ENCODE peak calls at places on chromosomes 4 and X, in eight cellular contexts. X, L, M, Z, T, K, G and E are unnamed samples.

GRCh38 chr4:135243960-135244561 is 1042.5 kb upstream of the PABPC4L start:
- DNase-seq in M (no peak), T (no peak), G (no peak), L (no peak), K (no peak), X (no peak), Z (no peak), E (no peak)

GRCh38 chr4:47623916-47624554 is 139.0 kb downstream of the ATP10D start:
- DNase-seq in M (peak), Z (no peak), X (no peak), L (no peak), T (peak), G (no peak), K (no peak), E (no peak)

GRCh38 chr4:158255727-158256324 is 45.5 kb downstream of the TMEM144 start:
- DNase-seq in T (peak), Z (no peak), G (no peak), M (peak), K (no peak), L (peak), X (no peak), E (no peak)

GRCh38 chrX:10617964-10618342 is 2.4 kb downstream of the MID1 start:
- DNase-seq in L (no peak), X (no peak), G (no peak), M (no peak), K (no peak), Z (no peak), T (peak), E (no peak)

GRCh38 chr4:31193516-31193915 is 473.3 kb downstream of the PCDH7 start:
- DNase-seq in X (no peak), G (no peak), M (no peak), T (no peak), Z (no peak), L (no peak), K (no peak), E (no peak)

GRCh38 chr4:17055788-17056187 is 157.3 kb upstream of the LDB2 start:
- DNase-seq in T (peak), M (peak), G (no peak), X (no peak), Z (peak), K (no peak), L (no peak), E (no peak)

GRCh38 chrX:150525061-150525919 is 43.1 kb upstream of the MTM1 start:
- DNase-seq in Z (no peak), M (no peak), T (no peak), X (no peak), K (no peak), L (no peak), G (peak), E (no peak)

GRCh38 chrX:153582896-153583295 is 16.0 kb downstream of the CCNQ start:
- DNase-seq in Z (no peak), M (no peak), K (peak), X (no peak), T (peak), G (no peak), L (peak), E (peak)

GRCh38 chr4:110062166-110062565 is 136.2 kb downstream of the ELOVL6 start:
- DNase-seq in K (no peak), T (no peak), X (no peak), G (peak), L (no peak), M (no peak), Z (no peak), E (no peak)

GRCh38 chrX:96314974-96315373 is 369.7 kb upstream of the DIAPH2 start:
- DNase-seq in T (peak), M (peak), Z (peak), L (peak), X (no peak), G (no peak), K (no peak), E (no peak)

GRCh38 chr4:41213563-41214157 is 682 bp downstream of the APBB2 start:
- DNase-seq in Z (no peak), X (no peak), M (no peak), T (peak), L (no peak), G (no peak), K (no peak), E (no peak)

GRCh38 chr4:121819216-121819980 is 4.3 kb downstream of the CCNA2 start:
- DNase-seq in L (no peak), M (peak), G (no peak), T (no peak), X (no peak), Z (no peak), K (no peak), E (no peak)

GRCh38 chrX:8971116-8971515 is 62.8 kb downstream of the FAM9B start:
- DNase-seq in L (peak), X (no peak), Z (no peak), T (peak), M (no peak), K (no peak), G (no peak), E (no peak)

GRCh38 chrX:131081772-131082755 is 23.9 kb downstream of the ARHGAP36 start:
- DNase-seq in M (no peak), L (no peak), X (peak), G (no peak), Z (no peak), T (no peak), K (no peak), E (peak)

GRCh38 chrX:15903186-15903681 is 48.6 kb upstream of the AP1S2 start:
- DNase-seq in Z (no peak), T (no peak), M (no peak), X (no peak), G (no peak), L (no peak), K (no peak), E (no peak)

GRCh38 chr4:40255722-40256281 is 59.0 kb downstream of the RHOH start:
- DNase-seq in M (peak), Z (peak), L (peak), K (no peak), X (no peak), G (no peak), T (peak), E (no peak)

GRCh38 chr4:30801876-30802275 is 81.7 kb downstream of the PCDH7 start:
- DNase-seq in M (no peak), L (no peak), K (no peak), Z (no peak), X (no peak), G (no peak), T (no peak), E (no peak)

GRCh38 chr4:25881187-25881586 is 18.4 kb upstream of the SEL1L3 start:
- DNase-seq in M (no peak), T (no peak), K (no peak), X (no peak), L (no peak), G (no peak), Z (no peak), E (no peak)

GRCh38 chr4:24274401-24275035 is 309.8 kb downstream of the DHX15 start:
- DNase-seq in X (no peak), G (no peak), K (no peak), T (peak), L (no peak), M (no peak), Z (peak), E (no peak)

GRCh38 chr4:17934286-17934685 is 87.3 kb downstream of the LCORL start:
- DNase-seq in X (no peak), Z (no peak), T (no peak), G (no peak), L (peak), M (no peak), K (no peak), E (no peak)

GRCh38 chrX:137707348-137707747 is 141.4 kb downstream of the ZIC3 start:
- DNase-seq in G (no peak), X (no peak), M (no peak), L (no peak), Z (no peak), K (no peak), T (no peak), E (no peak)

GRCh38 chr4:110249687-110250387 is 51.4 kb upstream of the ELOVL6 start:
- DNase-seq in T (no peak), X (no peak), L (no peak), K (no peak), Z (no peak), M (peak), G (no peak), E (no peak)

GRCh38 chrX:29852767-29853166 is 362.6 kb upstream of the MAGEB2 start:
- DNase-seq in M (no peak), G (no peak), X (no peak), L (no peak), Z (no peak), T (no peak), K (no peak), E (no peak)

GRCh38 chrX:7025471-7025870 is 122.0 kb upstream of the STS start:
- DNase-seq in T (no peak), L (no peak), M (no peak), K (no peak), Z (no peak), X (no peak), G (no peak), E (no peak)

GRCh38 chr4:10115657-10116624 is 658 bp downstream of the WDR1 start:
- DNase-seq in L (peak), G (no peak), T (peak), K (no peak), Z (no peak), M (peak), X (peak), E (peak)

GRCh38 chrX:70762285-70762684 is 146.2 kb downstream of the TEX11 start:
- DNase-seq in M (no peak), L (peak), G (no peak), Z (no peak), K (no peak), X (no peak), T (peak), E (no peak)